ENCODE peak calls at places on chromosome 1, in eight cellular contexts. Y is pancreas; H is epithelial cell of prostate; L is activated CD8-positive, alpha-beta T cell treated with anti-CD3 and anti-CD28 coated beads, Interleukin-2, amount 10 ng/mL, durations not matched to agents 7 days and 5 days; T is sigmoid colon; B is Ammon's horn; G is posterior cingulate gyrus; K is transverse colon. I is an unnamed sample.

GRCh38 chr1:244311784-244312532 is 139.8 kb downstream of the ADSS2 start:
- DNase-seq in T (no peak), Y (no peak), G (no peak), K (no peak), H (no peak), B (peak), L (peak), I (no peak)

GRCh38 chr1:39707506-39707905 is 16.3 kb upstream of the HPCAL4 start:
- DNase-seq in T (no peak), H (no peak), K (no peak), Y (no peak), L (no peak), B (no peak), G (no peak), I (no peak)

GRCh38 chr1:3663999-3664699 is 11.8 kb downstream of the TP73 start:
- DNase-seq in H (no peak), L (no peak), Y (no peak), T (peak), G (no peak), K (peak), B (no peak), I (no peak)

GRCh38 chr1:166925791-166926483 is 49.4 kb downstream of the ILDR2 start:
- DNase-seq in G (no peak), Y (no peak), B (peak), H (no peak), K (no peak), T (no peak), L (no peak), I (no peak)

GRCh38 chr1:156712626-156713025 is 7.2 kb upstream of the CRABP2 start:
- DNase-seq in T (no peak), Y (no peak), B (no peak), K (no peak), H (no peak), L (no peak), G (no peak), I (no peak)

GRCh38 chr1:215192306-215192705 is 109.8 kb downstream of the KCNK2 start:
- DNase-seq in T (no peak), Y (no peak), L (no peak), H (no peak), B (no peak), G (no peak), K (no peak), I (no peak)

GRCh38 chr1:36161656-36162531 is 5.9 kb downstream of the MAP7D1 start:
- DNase-seq in T (no peak), B (no peak), H (peak), L (peak), G (no peak), K (peak), Y (peak), I (peak)

GRCh38 chr1:10975567-10976326 is 36.7 kb upstream of the TARDBP start:
- DNase-seq in K (peak), T (peak), L (no peak), Y (no peak), B (peak), G (peak), H (peak), I (no peak)

GRCh38 chr1:6600410-6601048 is 2.1 kb downstream of the KLHL21 start:
- DNase-seq in B (no peak), K (no peak), G (no peak), T (no peak), Y (no peak), H (no peak), L (no peak), I (no peak)

GRCh38 chr1:53337499-53337898 is 9.6 kb upstream of the LRP8 start:
- DNase-seq in G (no peak), K (no peak), H (no peak), T (no peak), Y (no peak), B (no peak), L (no peak), I (no peak)

I was measured in Jurkat, Clone E6-1.